ENCODE peak calls at places on chromosomes 1 and 21, in four cellular contexts. C, Q, G and N are unnamed samples.

GRCh38 chr1:154961207-154961496 is 430 bp downstream of the PYGO2 start:
- DNase-seq in C (no peak), Q (no peak), G (no peak), N (no peak)

GRCh38 chr1:11407301-11407994 is 71.5 kb upstream of the DISP3 start:
- DNase-seq in C (no peak), Q (no peak), G (no peak), N (no peak)

GRCh38 chr1:180672105-180672504 is 40.3 kb downstream of the XPR1 start:
- DNase-seq in C (peak; percentile 69), Q (no peak), G (peak; percentile 13), N (no peak)

GRCh38 chr1:31483012-31483946 is 70.3 kb downstream of the SERINC2 start:
- DNase-seq in C (peak; percentile 96), Q (peak; percentile 95), G (peak; percentile 95), N (no peak)

GRCh38 chr1:43822040-43822439 is 111.6 kb upstream of the ARTN start:
- DNase-seq in C (peak; percentile 93), Q (peak; percentile 96), G (peak; percentile 90), N (no peak)

GRCh38 chr1:101253976-101254660 is 17.3 kb downstream of the S1PR1 start:
- DNase-seq in C (peak; percentile 63), Q (peak; percentile 65), G (peak; percentile 18), N (no peak)

GRCh38 chr1:230011333-230012092 is 55.5 kb upstream of the GALNT2 start:
- DNase-seq in C (no peak), Q (no peak), G (no peak), N (no peak)

GRCh38 chr1:163069142-163069541 is at the start of gene RGS4:
- DNase-seq in C (peak; percentile 98), Q (peak; percentile 94), G (peak; percentile 23), N (peak; percentile 81)

GRCh38 chr21:31218830-31219608 is 125.0 kb downstream of the TIAM1 start:
- DNase-seq in C (peak; percentile 29), Q (no peak), G (peak; percentile 75), N (peak; percentile 11)

GRCh38 chr1:18234790-18235242 is 127.2 kb downstream of the IGSF21 start:
- DNase-seq in C (peak; percentile 3), Q (no peak), G (peak; percentile 53), N (peak; percentile 75)

GRCh38 chr1:236495359-236496120 is 28.2 kb upstream of the LGALS8 start:
- DNase-seq in C (no peak), Q (no peak), G (no peak), N (no peak)

GRCh38 chr1:100188617-100189016 is 10.6 kb upstream of the LRRC39 start:
- DNase-seq in C (peak; percentile 73), Q (peak; percentile 31), G (no peak), N (no peak)

GRCh38 chr1:12477936-12478611 is 139.9 kb downstream of the DHRS3 start:
- DNase-seq in C (peak; percentile 99), Q (peak; percentile 46), G (no peak), N (no peak)

DNA sequence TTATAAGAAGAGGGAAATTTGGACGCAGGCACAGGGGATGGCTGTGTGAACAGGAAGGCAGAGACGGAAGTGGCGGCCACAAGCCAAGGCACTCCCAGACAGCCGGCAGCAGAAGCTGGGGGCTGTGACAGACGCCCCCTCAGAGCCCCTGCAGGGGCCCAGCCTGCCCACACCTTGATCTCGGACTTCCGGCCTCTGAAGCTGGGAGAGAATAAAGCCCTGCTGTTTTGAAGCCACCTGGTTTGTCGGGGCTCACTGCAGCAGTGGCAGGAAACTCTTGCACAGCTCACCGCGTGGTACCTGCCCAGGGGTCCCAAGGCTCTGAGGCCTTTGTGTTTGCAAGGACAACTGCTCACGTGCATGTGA is 13.7 kb downstream of the MEGF6 start:
- DNase-seq in C (no peak), Q (no peak), G (no peak), N (no peak)
- H3K4me3 ChIP-seq in C (no peak overlapping the region), Q (no peak overlapping the region), G (no peak overlapping the region), N (no peak overlapping the region)

DNA sequence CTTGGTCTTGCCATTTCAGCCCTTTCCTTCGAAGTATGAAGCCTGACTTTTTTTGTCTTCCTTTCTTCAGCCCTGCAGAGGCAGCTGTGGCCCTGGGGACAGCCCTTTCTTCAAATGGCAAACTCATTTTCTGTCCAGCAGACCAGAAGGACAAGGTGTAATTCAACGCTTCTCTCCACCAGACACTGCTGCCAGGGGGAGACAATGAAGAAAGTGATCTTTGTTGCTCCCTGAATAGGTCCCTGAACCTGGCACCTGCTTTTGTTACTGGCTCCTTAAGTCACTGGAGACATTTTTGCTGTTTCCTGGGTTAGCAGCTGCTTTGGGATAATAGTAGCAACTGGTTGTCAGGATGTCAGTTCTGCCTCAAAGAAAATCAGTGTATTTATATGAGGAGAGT is 50.8 kb upstream of the MACF1 start:
- DNase-seq in C (no peak), Q (no peak), G (no peak), N (no peak)
- H3K4me1 ChIP-seq in C (peaks cover 40% of the 10 kb centered on the region), Q (peaks cover 20% of the 10 kb centered on the region), G (peaks cover 15% of the 10 kb centered on the region), N (peaks cover 44% of the 10 kb centered on the region)

DNA sequence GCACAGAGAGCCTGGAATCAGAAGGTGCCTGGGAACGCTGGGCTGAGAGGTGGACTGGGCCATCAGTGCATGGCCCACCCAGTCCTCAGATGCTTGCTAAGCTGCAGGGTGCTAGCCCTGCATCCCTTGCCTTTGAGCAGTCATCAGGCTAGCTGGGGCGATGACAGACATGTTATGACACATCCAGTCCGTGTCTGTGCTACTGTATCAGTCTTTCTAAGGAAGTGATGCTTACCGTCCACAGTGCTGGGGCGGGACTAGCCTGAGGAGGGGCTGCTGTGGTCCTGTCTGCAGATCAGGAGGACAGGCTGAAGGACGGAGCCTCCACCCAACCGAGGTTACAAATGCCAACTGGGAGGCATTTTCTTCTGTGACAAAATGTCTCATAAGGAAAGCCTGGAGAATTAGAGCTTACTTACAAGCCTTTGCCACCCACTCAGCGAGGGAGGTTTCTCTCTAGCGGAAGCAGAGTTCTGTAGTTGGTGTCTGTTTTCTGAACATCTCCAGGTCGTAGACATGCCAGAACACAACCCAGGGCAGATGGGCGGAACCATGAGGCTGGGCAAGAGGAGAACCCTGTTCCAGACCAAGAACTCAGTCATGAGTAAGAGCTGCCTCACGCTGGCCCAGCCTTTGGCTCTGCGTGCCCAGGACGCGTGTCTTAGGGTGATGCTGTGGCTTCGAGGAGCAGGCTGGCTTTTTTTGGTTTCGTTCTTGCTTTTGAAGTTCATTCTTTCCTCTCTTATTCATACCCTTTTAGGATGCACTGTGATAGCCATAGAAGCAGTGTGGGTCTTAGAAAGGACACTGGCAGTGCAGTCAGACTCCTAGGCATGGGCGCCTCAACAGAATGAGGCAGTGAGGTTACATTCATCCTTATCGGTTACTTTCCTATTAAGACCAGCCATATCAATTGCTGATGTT is 14.3 kb downstream of the SLFNL1 start:
- DNase-seq in C (peak; percentile 37), Q (no peak), G (no peak), N (no peak)
- H4K91ac ChIP-seq in C (no peak overlapping the region), Q (no peak overlapping the region), G (no peak overlapping the region), N (no peak overlapping the region)

DNA sequence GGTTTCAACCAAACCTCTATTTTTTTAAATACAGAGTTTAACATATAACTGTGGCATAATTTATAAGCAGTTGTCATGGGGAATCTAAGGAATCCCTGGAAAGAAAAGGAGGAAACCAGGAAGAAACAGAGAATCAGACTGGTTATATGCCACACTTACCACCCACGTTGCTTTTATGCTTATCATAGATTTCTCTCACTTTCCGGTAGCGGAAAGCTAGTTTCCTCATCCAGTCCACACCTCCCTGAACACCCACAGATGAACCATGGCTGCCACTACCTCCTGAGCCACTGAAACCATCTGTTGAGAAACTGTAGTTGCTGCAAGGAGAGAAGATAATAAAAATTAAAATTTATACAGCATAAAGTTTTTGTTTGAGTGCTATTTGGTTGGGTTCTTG is 33.5 kb downstream of the XKR8 start:
- DNase-seq in C (no peak), Q (no peak), G (no peak), N (no peak)
- H3K4me3 ChIP-seq in C (no peak overlapping the region), Q (no peak overlapping the region), G (no peak overlapping the region), N (no peak overlapping the region)

DNA sequence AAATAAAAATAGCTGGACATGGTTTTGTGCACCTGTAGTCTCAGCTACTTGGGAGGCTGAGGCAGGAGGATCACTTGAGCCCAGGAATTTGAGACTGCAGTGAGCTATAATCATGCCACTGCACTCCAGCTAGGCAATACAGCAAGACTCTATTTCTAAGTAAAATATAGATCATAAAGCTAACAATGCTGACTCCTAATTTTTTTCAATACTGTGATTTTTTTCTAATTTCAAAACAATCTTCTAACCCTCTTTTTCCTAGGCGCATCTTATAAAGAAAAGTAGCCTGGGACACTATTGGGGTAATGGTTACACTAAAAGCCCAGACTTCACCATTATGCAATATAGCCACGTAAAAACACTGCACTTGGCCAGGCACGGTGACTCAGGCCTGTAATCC is 81.3 kb downstream of the PTPN14 start:
- DNase-seq in C (no peak), Q (no peak), G (no peak), N (no peak)
- H3K4me1 ChIP-seq in C (peaks cover 12% of the 10 kb centered on the region), Q (peaks cover 7% of the 10 kb centered on the region), G (peaks cover 3% of the 10 kb centered on the region), N (peaks cover 2% of the 10 kb centered on the region)

DNA sequence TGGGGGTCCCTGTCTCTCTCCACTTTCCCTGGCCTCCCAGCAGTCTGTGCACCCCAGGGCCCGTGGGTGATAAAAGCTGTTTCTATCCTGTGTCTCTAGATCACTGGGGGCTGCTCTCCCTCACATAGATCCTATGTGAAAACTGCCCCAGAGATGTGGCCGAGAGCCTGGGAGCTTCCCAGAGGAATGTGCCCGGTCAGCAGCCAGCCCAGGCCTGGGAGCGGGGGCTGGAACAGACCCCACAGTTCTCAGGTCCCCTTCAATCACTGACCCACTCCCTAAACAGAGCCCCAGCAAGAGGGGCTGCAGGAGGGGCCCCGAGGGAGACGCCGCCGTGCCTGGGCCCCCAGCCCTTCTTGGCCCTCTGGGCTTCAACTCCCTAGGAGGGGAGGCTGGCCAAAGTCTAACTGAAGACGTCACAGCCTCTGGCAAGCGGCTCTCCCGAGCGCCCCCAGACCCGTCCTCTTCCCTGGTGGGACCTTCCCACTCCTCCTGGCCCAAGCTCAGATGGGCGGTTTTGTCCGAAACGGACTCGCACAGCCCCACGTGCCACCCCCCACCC is 403 bp downstream of the MXRA8 start:
- DNase-seq in C (peak; percentile 20), Q (peak; percentile 67), G (peak; percentile 33), N (no peak)
- H4K91ac ChIP-seq in C (peak overlapping the region; percentile 98), Q (peak overlapping the region; percentile 87), G (peak overlapping the region; percentile 91), N (peak overlapping the region; percentile 79)

DNA sequence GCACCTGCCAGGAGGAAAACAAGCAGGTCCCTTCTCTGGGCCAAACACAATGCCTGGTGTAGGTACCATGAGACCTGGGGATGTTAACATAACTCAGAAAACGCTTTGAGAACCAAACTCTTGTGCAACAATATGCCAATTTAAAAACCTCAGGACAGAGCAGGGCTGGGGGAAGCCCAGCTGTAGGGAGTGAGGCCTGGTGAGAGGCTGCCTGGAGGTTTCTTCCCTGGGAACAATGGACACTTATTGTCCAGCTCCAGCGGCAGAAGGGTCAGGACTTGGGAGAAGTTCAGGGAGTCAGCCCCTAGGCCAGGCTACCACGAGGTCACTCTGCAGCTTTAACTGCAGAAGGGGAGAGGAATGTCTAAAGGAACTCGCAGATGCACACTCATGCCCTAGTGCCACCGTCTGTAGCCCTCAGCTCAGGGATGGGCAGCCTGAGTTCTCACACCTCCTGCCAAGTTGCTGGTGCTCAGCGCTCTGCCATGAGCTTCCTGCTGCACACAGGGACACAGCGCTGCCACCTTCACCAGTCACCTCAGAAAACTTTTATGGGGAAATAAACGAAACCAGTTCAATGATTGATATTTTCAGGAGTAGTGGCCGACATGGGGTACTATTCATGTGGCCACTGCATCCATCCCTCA is 8.5 kb downstream of the GPR157 start:
- DNase-seq in C (no peak), Q (no peak), G (peak; percentile 14), N (no peak)
- H3K4me3 ChIP-seq in C (no peak overlapping the region), Q (no peak overlapping the region), G (no peak overlapping the region), N (no peak overlapping the region)